ENCODE peak calls at places on chromosomes 2 and 18, in nine cellular contexts. I is ovary, Q is adrenal gland, R is esophagus squamous epithelium, K is body of pancreas, B is suprapubic skin, Z is IMR-90, H is stomach, V is tibial nerve. M is an unnamed sample.
A peak's percentile ranks its signal among the peaks of the same experiment; 100 is the strongest.

GRCh38 chr2:85754313-85755095 is 713 bp downstream of the ATOH8 start:
- DNase-seq in I (peak; percentile 68), Q (peak; percentile 31), R (no peak), K (peak; percentile 60), B (no peak), Z (peak; percentile 39), H (peak; percentile 46), V (no peak), M (peak; percentile 52)

GRCh38 chr2:177164584-177165052 is 48.0 kb upstream of the HNRNPA3 start:
- DNase-seq in I (peak; percentile 90), Q (peak; percentile 87), R (peak; percentile 28), K (peak; percentile 83), B (peak; percentile 91), Z (peak; percentile 72), H (peak; percentile 86), V (peak; percentile 96), M (peak; percentile 81)

GRCh38 chr2:73938761-73939352 is 12.2 kb downstream of the DGUOK start:
- DNase-seq in I (no peak), Q (no peak), R (no peak), K (no peak), B (no peak), Z (peak; percentile 79), H (no peak), V (no peak), M (no peak)

GRCh38 chr2:218422403-218423086 is 3.6 kb downstream of the VIL1 start:
- DNase-seq in I (no peak), Q (no peak), R (no peak), K (no peak), B (no peak), Z (no peak), H (no peak), V (no peak), M (peak; percentile 77)

GRCh38 chr2:189657867-189658266 is 3.4 kb upstream of the ASNSD1 start:
- DNase-seq in I (peak; percentile 42), Q (no peak), R (no peak), K (no peak), B (no peak), Z (peak; percentile 74), H (peak; percentile 54), V (no peak), M (peak; percentile 78)

GRCh38 chr2:238433941-238434845 is 7.5 kb downstream of the ASB1 start:
- DNase-seq in I (no peak), Q (no peak), R (no peak), K (no peak), B (no peak), Z (peak; percentile 96), H (no peak), V (no peak), M (no peak)

GRCh38 chr2:218017211-218018053 is 14.6 kb upstream of the TNS1 start:
- DNase-seq in I (peak; percentile 76), Q (no peak), R (no peak), K (peak; percentile 81), B (no peak), Z (no peak), H (no peak), V (no peak), M (peak; percentile 37)

GRCh38 chr18:67310826-67311225 is 205.7 kb downstream of the DSEL start:
- DNase-seq in I (no peak), Q (no peak), R (no peak), K (no peak), B (no peak), Z (peak; percentile 47), H (no peak), V (no peak), M (no peak)

GRCh38 chr2:26606847-26607190 is 34.3 kb downstream of the CIB4 start:
- DNase-seq in I (no peak), Q (peak; percentile 15), R (no peak), K (peak; percentile 69), B (peak; percentile 38), Z (no peak), H (peak; percentile 43), V (no peak), M (no peak)

GRCh38 chr2:196884368-196884767 is 42.1 kb downstream of the PGAP1 start:
- DNase-seq in I (no peak), Q (no peak), R (no peak), K (no peak), B (no peak), Z (no peak), H (no peak), V (no peak), M (no peak)

GRCh38 chr2:215104226-215104625 is 34.2 kb downstream of the ABCA12 start:
- DNase-seq in I (no peak), Q (no peak), R (no peak), K (no peak), B (no peak), Z (no peak), H (no peak), V (no peak), M (no peak)

GRCh38 chr2:134254836-134255235 is 964 bp downstream of the MGAT5 start:
- DNase-seq in I (no peak), Q (no peak), R (no peak), K (no peak), B (no peak), Z (no peak), H (no peak), V (no peak), M (no peak)

GRCh38 chr2:44126106-44126797 is 42.4 kb upstream of the PPM1B start:
- DNase-seq in I (no peak), Q (no peak), R (no peak), K (no peak), B (no peak), Z (no peak), H (no peak), V (no peak), M (no peak)

GRCh38 chr2:175931751-175932295 is 70.2 kb downstream of the LNPK start:
- DNase-seq in I (no peak), Q (no peak), R (no peak), K (no peak), B (no peak), Z (peak; percentile 88), H (no peak), V (no peak), M (no peak)

GRCh38 chr2:175930504-175930903 is 71.6 kb downstream of the LNPK start:
- DNase-seq in I (no peak), Q (no peak), R (no peak), K (no peak), B (no peak), Z (no peak), H (no peak), V (no peak), M (no peak)

GRCh38 chr2:175932675-175933074 is 69.4 kb downstream of the LNPK start:
- DNase-seq in I (no peak), Q (no peak), R (no peak), K (no peak), B (no peak), Z (no peak), H (no peak), V (no peak), M (no peak)

GRCh38 chr2:175926272-175926671 is 75.8 kb downstream of the LNPK start:
- DNase-seq in I (no peak), Q (no peak), R (no peak), K (no peak), B (no peak), Z (peak; percentile 64), H (no peak), V (no peak), M (no peak)

DNA sequence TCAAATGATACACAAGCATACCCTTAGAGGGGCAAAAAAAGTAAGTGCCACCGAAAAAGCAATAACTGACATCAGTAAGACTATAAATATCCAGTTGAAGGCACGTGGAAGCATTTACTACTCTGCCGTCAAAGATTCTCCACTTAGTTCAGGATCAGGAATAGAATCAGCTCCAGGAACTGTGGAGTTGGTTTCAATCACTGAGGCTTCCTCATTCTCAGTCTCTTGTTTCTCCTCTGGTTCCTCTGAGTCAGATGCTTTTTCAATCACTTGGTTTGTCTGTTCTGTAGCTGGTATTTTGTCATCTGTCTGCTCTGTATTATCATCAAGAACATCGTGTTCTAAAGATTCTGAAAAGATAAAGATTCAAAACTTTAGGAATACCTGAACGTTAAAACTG is 72.2 kb downstream of the LNPK start:
- DNase-seq in I (no peak), Q (no peak), R (no peak), K (no peak), B (no peak), Z (peak; percentile 10), H (no peak), V (no peak), M (no peak)
- TF ChIP-seq POLR2A in I (no peak), Q (no peak), R (no peak), K (no peak), B (no peak), Z (no peak), H (no peak), V (no peak), M (no peak)

GRCh38 chr2:77831471-77831870 is 309.3 kb upstream of the LRRTM4 start:
- DNase-seq in I (no peak), Q (no peak), R (no peak), K (no peak), B (no peak), Z (no peak), H (no peak), V (no peak), M (no peak)
- H3K9me3 ChIP-seq in I (no peaks in the 10 kb centered on the region), Q (no peaks in the 10 kb centered on the region), R (peaks cover 33% of the 10 kb centered on the region), K (no peaks in the 10 kb centered on the region), B (peaks cover 21% of the 10 kb centered on the region), Z (peaks cover 18% of the 10 kb centered on the region), H (peaks cover 33% of the 10 kb centered on the region), V (no peaks in the 10 kb centered on the region), M (no peaks in the 10 kb centered on the region)

GRCh38 chr2:120672526-120673204 is 63.0 kb upstream of the GLI2 start:
- DNase-seq in I (no peak), Q (no peak), R (no peak), K (no peak), B (peak; percentile 20), Z (no peak), H (no peak), V (no peak), M (no peak)
- H3K27ac ChIP-seq in I (no peak overlapping the region), Q (no peak overlapping the region), R (no peak overlapping the region), K (no peak overlapping the region), B (no peak overlapping the region), Z (no peak overlapping the region), H (no peak overlapping the region), V (no peak overlapping the region), M (no peak overlapping the region)

GRCh38 chr2:171433763-171434670 is at the start of the genes DCAF17 and METTL8:
- DNase-seq in I (peak; percentile 95), Q (peak; percentile 95), R (peak; percentile 69), K (peak; percentile 96), B (peak; percentile 96), Z (peak; percentile 94), H (peak; percentile 96), V (peak; percentile 85), M (peak; percentile 98)

GRCh38 chr2:171432969-171433762 is 624 bp downstream of the METTL8 start:
- DNase-seq in I (no peak), Q (peak; percentile 29), R (no peak), K (peak; percentile 41), B (no peak), Z (peak; percentile 18), H (peak; percentile 34), V (no peak), M (peak; percentile 72)

GRCh38 chr2:171436307-171436706 is 2.3 kb downstream of the DCAF17 start:
- DNase-seq in I (no peak), Q (no peak), R (no peak), K (no peak), B (no peak), Z (peak; percentile 94), H (no peak), V (no peak), M (no peak)

GRCh38 chr2:171432206-171432968 is 1.4 kb downstream of the METTL8 start:
- DNase-seq in I (no peak), Q (no peak), R (no peak), K (no peak), B (no peak), Z (peak; percentile 21), H (no peak), V (no peak), M (no peak)

GRCh38 chr2:171434671-171434980 is 600 bp downstream of the DCAF17 start:
- DNase-seq in I (peak; percentile 78), Q (no peak), R (no peak), K (no peak), B (no peak), Z (no peak), H (no peak), V (peak; percentile 45), M (no peak)
- TF ChIP-seq POLR2A in I (no peak), Q (peak; percentile 1), R (no peak), K (no peak), B (no peak), Z (no peak), H (no peak), V (no peak), M (no peak)